ENCODE peak calls at places on chromosomes 5 and 9, in four cellular contexts. Z is H9, W is H1, F is IMR-90. J is an unnamed sample. For H3K4me1, the result is how much of the 10 kb centered on the place peaks cover.

GRCh38 chr9:35651964-35652828 is 1.5 kb upstream of the SIT1 start:
- DNase-seq in Z (no peak), F (peak), W (no peak), J (no peak)

GRCh38 chr5:97383996-97384395 is 200.9 kb upstream of the RIOK2 start:
- DNase-seq in F (peak), W (no peak), Z (no peak), J (no peak)

GRCh38 chr9:120592210-120592609 is 12.2 kb upstream of the CDK5RAP2 start:
- DNase-seq in F (no peak), W (no peak), Z (no peak), J (no peak)

GRCh38 chr9:115349542-115349941 is 231.6 kb upstream of the TNC start:
- DNase-seq in F (peak), W (no peak), Z (no peak), J (no peak)

GRCh38 chr5:128213340-128213739 is 129.8 kb downstream of the SLC12A2 start:
- DNase-seq in W (peak), F (peak), Z (peak), J (peak)

GRCh38 chr5:176364765-176365662 is at the start of gene ARL10:
- DNase-seq in W (peak), F (peak), Z (peak), J (peak)

GRCh38 chr9:98085955-98086354 is 29.4 kb downstream of the NANS start:
- DNase-seq in W (peak), Z (peak), F (no peak), J (peak)

GRCh38 chr9:126375386-126375785 is 48.8 kb downstream of the MVB12B start:
- DNase-seq in Z (no peak), W (no peak), F (peak), J (peak)

GRCh38 chr9:85215936-85216335 is 525.8 kb downstream of the AGTPBP1 start:
- DNase-seq in W (no peak), F (no peak), Z (no peak), J (no peak)

GRCh38 chr5:158074992-158075769 is 216.2 kb upstream of the CLINT1 start:
- DNase-seq in F (peak), W (peak), Z (peak), J (peak)

GRCh38 chr9:7366121-7366520 is 433.5 kb downstream of the DMAC1 start:
- DNase-seq in Z (no peak), W (no peak), F (peak), J (no peak)

GRCh38 chr9:13241283-13241682 is 38.2 kb downstream of the MPDZ start:
- DNase-seq in W (no peak), Z (no peak), F (no peak), J (no peak)

GRCh38 chr5:54905942-54906537 is 79.4 kb downstream of the ESM1 start:
- DNase-seq in W (peak), F (peak), Z (peak), J (peak)

GRCh38 chr5:134215757-134216156 is 10.1 kb downstream of the PPP2CA start:
- DNase-seq in F (no peak), Z (no peak), W (no peak), J (no peak)

GRCh38 chr5:65126192-65126591 is 355.5 kb downstream of the ADAMTS6 start:
- DNase-seq in F (peak), W (peak), Z (no peak), J (no peak)

GRCh38 chr9:35906923-35907699 is 1.1 kb downstream of the HRCT1 start:
- DNase-seq in Z (no peak), F (peak), W (no peak), J (peak)

GRCh38 chr5:137250421-137250820 is 248.7 kb downstream of the SPOCK1 start:
- DNase-seq in Z (no peak), F (no peak), W (no peak), J (no peak)

GRCh38 chr9:107638922-107639321 is 149.4 kb upstream of the KLF4 start:
- DNase-seq in F (peak), Z (no peak), W (no peak), J (no peak)

GRCh38 chr9:18207735-18208134 is 266.2 kb upstream of the ADAMTSL1 start:
- DNase-seq in Z (no peak), F (no peak), W (no peak), J (no peak)

GRCh38 chr5:104418056-104418455 is 855.5 kb upstream of the NUDT12 start:
- DNase-seq in W (no peak), Z (no peak), F (no peak), J (no peak)

GRCh38 chr5:177557041-177557647 is 2.8 kb upstream of the FAM193B start:
- DNase-seq in Z (no peak), W (no peak), F (no peak), J (no peak)

GRCh38 chr9:125176632-125177031 is 13.0 kb downstream of the PPP6C start:
- DNase-seq in Z (no peak), W (no peak), F (no peak), J (no peak)

GRCh38 chr5:181186022-181186421 is 19.0 kb downstream of the TRIM7 start:
- DNase-seq in F (no peak), Z (no peak), W (no peak), J (no peak)

GRCh38 chr5:171562822-171563221 is 143.4 kb downstream of the FGF18 start:
- DNase-seq in F (peak), Z (no peak), W (no peak), J (no peak)

GRCh38 chr9:137083418-137084004 is 3.3 kb upstream of the MAN1B1 start:
- DNase-seq in W (no peak), Z (peak), F (peak), J (peak)

GRCh38 chr9:137085918-137086530 is 761 bp upstream of the MAN1B1 start:
- DNase-seq in F (no peak), W (no peak), Z (no peak), J (no peak)

GRCh38 chr9:137082222-137082924 is 4.4 kb upstream of the MAN1B1 start:
- DNase-seq in Z (no peak), W (no peak), F (no peak), J (no peak)

GRCh38 chr9:137082925-137083290 is 3.9 kb upstream of the MAN1B1 start:
- DNase-seq in F (no peak), W (no peak), Z (no peak), J (no peak)

GRCh38 chr9:137084526-137084925 is 2.3 kb upstream of the MAN1B1 start:
- DNase-seq in W (no peak), Z (no peak), F (no peak), J (no peak)
- H3K4me1 ChIP-seq in W (under half), Z (under half), F (under half), J (under half)

DNA sequence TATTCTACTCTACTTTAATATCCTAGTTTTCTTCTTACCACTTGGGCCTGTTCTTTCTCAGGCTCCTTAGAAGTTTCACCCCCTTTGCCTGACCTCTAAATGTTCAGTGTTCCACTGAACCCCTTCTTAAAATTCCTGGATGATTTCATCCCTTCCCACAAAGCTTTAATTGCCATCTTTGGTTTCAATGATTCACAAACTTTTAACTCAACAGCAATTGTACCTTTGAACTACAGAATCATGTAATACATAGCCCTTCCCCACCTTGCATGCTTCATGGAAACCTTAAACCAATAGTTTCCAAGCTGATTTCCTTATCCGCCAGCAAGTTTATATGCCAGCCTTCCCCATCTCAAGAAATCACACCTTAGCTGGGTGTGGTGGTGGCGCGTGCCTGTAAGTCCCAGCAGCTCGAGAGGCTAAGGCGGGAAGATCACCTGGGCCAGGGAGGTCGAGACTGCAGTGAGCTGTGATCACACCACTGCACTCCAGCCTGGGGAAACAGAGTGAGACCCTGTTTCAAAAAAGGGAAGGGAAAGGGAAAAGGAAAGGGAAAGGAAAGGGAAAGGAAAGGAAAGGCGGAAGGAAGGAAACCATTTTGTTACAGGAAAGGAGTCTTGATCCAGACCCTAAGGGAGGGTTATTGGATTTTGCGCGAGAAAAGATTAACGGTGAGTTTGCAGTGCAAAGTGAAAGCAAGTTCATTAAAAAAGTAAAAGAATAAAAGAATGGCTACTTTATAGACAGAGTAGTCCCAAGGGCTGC is 1023.7 kb upstream of the DMAC1 start:
- DNase-seq in F (no peak), W (no peak), Z (no peak), J (no peak)
- H3K56ac ChIP-seq in F (no peak), W (no peak), Z (no peak), J (no peak)

DNA sequence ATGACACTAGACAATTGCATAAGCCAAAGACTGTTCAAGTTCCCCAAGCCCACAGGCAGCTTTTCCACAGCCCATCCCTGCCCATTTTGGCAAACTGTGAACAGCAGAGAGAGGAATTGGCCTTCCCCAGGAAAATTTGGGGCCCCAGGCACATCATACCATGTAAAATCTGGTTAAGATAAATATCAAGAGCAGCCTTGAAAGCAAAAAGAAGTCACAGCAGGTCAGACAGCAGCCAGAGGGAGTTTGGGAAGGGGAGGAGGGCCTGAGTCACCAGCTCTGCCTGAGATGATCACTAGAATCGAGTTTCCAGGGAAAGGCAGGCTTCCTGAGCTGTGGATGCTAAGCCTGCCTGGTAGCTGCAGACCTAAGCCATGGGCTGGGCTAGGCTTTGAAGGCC is 179.2 kb downstream of the RFK start:
- DNase-seq in Z (no peak), W (no peak), F (peak), J (peak)
- H4K8ac ChIP-seq in Z (no peak), W (no peak), F (peak), J (no peak)

GRCh38 chr9:128070874-128071273 is 2.8 kb downstream of the SLC25A25 start:
- DNase-seq in F (no peak), W (no peak), Z (no peak), J (no peak)
- H3K4me1 ChIP-seq in F (under half), W (under half), Z (under half), J (under half)

DNA sequence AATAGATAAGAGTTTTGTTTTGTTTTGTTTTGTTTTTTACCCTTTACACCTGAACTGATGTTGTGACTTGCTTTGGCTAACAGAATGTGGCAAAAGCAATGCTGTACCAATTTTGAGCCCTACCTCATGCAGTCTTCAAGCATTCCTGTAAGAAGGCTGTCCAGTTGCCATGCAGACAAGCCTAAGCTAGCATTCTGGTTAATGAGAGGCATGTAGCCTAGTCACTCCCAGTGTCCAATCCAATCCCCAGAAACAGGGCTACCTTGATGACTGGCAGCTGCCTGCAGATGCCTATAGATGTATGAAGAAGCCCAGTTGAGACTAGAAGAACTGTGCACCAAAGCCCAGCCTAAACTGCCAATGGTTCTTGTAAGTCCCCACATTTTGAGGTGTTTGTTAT is 9.4 kb upstream of the EFNA5 start:
- DNase-seq in F (no peak), Z (no peak), W (no peak), J (no peak)
- H3K56ac ChIP-seq in F (no peak), Z (no peak), W (no peak), J (no peak)

GRCh38 chr5:68409259-68409658 is 193.7 kb downstream of the PIK3R1 start:
- DNase-seq in W (no peak), F (peak), Z (no peak), J (no peak)
- H4K8ac ChIP-seq in W (no peak), F (no peak), Z (no peak), J (no peak)

J was measured in mesendoderm.